ENCODE peak calls at places on chromosome 16, in eight cellular contexts. O is G401; J is NCI-H146; B is OCI-LY7; C is B cell; Z is effector memory CD4-positive, alpha-beta T cell; M is EL; H is fibroblast of lung. L is an unnamed sample.

GRCh38 chr16:49640606-49641005 is 215.3 kb downstream of the ZNF423 start:
- DNase-seq in B (no peak), Z (no peak), J (no peak), H (no peak), O (no peak), C (no peak), M (no peak), L (peak)

GRCh38 chr16:11310997-11311561 is 29.9 kb upstream of the PRM1 start:
- DNase-seq in C (peak), H (no peak), Z (no peak), J (no peak), M (no peak), O (no peak), B (peak), L (no peak)

GRCh38 chr16:70433456-70434103 is 5.3 kb downstream of the ST3GAL2 start:
- DNase-seq in J (no peak), O (no peak), M (peak), H (peak), C (no peak), B (peak), Z (no peak), L (peak)

GRCh38 chr16:77584205-77584859 is 138.0 kb upstream of the NUDT7 start:
- DNase-seq in Z (no peak), M (peak), J (peak), C (peak), B (peak), H (peak), O (peak), L (no peak)

GRCh38 chr16:28110074-28110473 is 46.6 kb upstream of the GSG1L start:
- DNase-seq in M (no peak), C (no peak), O (no peak), B (no peak), J (no peak), H (peak), Z (no peak), L (no peak)

GRCh38 chr16:75027520-75028300 is 28.9 kb downstream of the ZNRF1 start:
- DNase-seq in M (no peak), B (no peak), C (no peak), H (no peak), O (no peak), J (no peak), Z (no peak), L (no peak)

GRCh38 chr16:82585675-82586074 is 41.1 kb upstream of the CDH13 start:
- DNase-seq in J (no peak), H (no peak), Z (no peak), C (no peak), B (no peak), M (peak), O (no peak), L (no peak)

GRCh38 chr16:81457326-81458133 is 12.9 kb downstream of the CMIP start:
- DNase-seq in Z (no peak), O (no peak), B (no peak), H (peak), J (no peak), C (no peak), M (peak), L (no peak)

GRCh38 chr16:66298571-66299120 is 67.8 kb upstream of the CDH5 start:
- DNase-seq in Z (no peak), B (no peak), M (no peak), O (no peak), C (no peak), H (no peak), J (no peak), L (no peak)

GRCh38 chr16:67181346-67181745 is 2.4 kb downstream of the MATCAP1 start:
- DNase-seq in J (no peak), C (no peak), B (no peak), H (peak), O (peak), M (peak), Z (no peak), L (no peak)

GRCh38 chr16:55571191-55571897 is 4.9 kb downstream of the CAPNS2 start:
- DNase-seq in C (no peak), H (no peak), M (no peak), O (no peak), J (no peak), B (no peak), Z (no peak), L (no peak)

GRCh38 chr16:70474320-70475053 is 20.1 kb downstream of the FCSK start:
- DNase-seq in Z (no peak), O (no peak), C (no peak), J (no peak), M (no peak), H (no peak), B (no peak), L (no peak)

GRCh38 chr16:17836868-17837602 is 366.3 kb upstream of the XYLT1 start:
- DNase-seq in J (no peak), C (no peak), B (no peak), Z (no peak), O (no peak), M (peak), H (peak), L (no peak)

GRCh38 chr16:75108792-75109731 is 7.5 kb downstream of the LDHD start:
- DNase-seq in C (peak), J (no peak), M (peak), H (peak), Z (peak), O (peak), B (peak), L (peak)

GRCh38 chr16:79714440-79714839 is 113.9 kb upstream of the MAF start:
- DNase-seq in Z (no peak), J (no peak), H (peak), O (no peak), C (no peak), B (no peak), M (no peak), L (no peak)

GRCh38 chr16:50274771-50275415 is 8.5 kb downstream of the ADCY7 start:
- DNase-seq in O (no peak), H (no peak), B (peak), Z (no peak), C (no peak), M (no peak), J (no peak), L (no peak)

GRCh38 chr16:89565256-89565505 is 4.7 kb downstream of the RPL13 start:
- DNase-seq in C (no peak), M (no peak), J (no peak), Z (no peak), O (peak), B (no peak), H (no peak), L (no peak)

GRCh38 chr16:66289051-66289680 is 77.3 kb upstream of the CDH5 start:
- DNase-seq in B (no peak), J (no peak), Z (no peak), M (no peak), C (no peak), O (no peak), H (no peak), L (no peak)

GRCh38 chr16:22321340-22322001 is 24.3 kb downstream of the POLR3E start:
- DNase-seq in M (peak), Z (peak), B (peak), H (peak), C (peak), O (peak), J (peak), L (peak)

GRCh38 chr16:85555549-85556455 is 57.3 kb upstream of the GSE1 start:
- DNase-seq in O (peak), B (peak), H (no peak), J (peak), Z (no peak), C (peak), M (peak), L (peak)

GRCh38 chr16:8928467-8928957 is 35.2 kb downstream of the USP7 start:
- DNase-seq in C (no peak), B (no peak), H (peak), O (no peak), Z (no peak), J (no peak), M (no peak), L (no peak)

GRCh38 chr16:53509906-53510703 is 7.1 kb upstream of the AKTIP start:
- DNase-seq in O (peak), C (peak), Z (peak), B (peak), J (peak), H (peak), M (peak), L (peak)

GRCh38 chr16:56980792-56981724 is 8.3 kb upstream of the NLRC5 start:
- DNase-seq in H (no peak), C (no peak), O (no peak), B (peak), Z (no peak), J (no peak), M (no peak), L (no peak)

GRCh38 chr16:80142276-80142675 is 398.5 kb upstream of the DYNLRB2 start:
- DNase-seq in B (no peak), M (no peak), Z (no peak), H (no peak), C (no peak), J (no peak), O (no peak), L (no peak)

GRCh38 chr16:28984619-28985135 is at the start of gene LAT:
- DNase-seq in O (no peak), H (no peak), Z (peak), C (peak), M (no peak), B (peak), J (no peak), L (peak)

GRCh38 chr16:12236491-12237030 is 260.0 kb downstream of the SNX29 start:
- DNase-seq in Z (no peak), C (no peak), O (peak), B (peak), M (no peak), J (no peak), H (no peak), L (no peak)

GRCh38 chr16:72996291-72997062 is 51.5 kb downstream of the ZFHX3 start:
- DNase-seq in B (no peak), J (no peak), H (no peak), C (no peak), O (no peak), Z (no peak), M (no peak), L (no peak)

GRCh38 chr16:12874135-12874534 is 27.3 kb upstream of the SHISA9 start:
- DNase-seq in O (no peak), C (no peak), Z (no peak), B (no peak), H (no peak), J (no peak), M (peak), L (no peak)

GRCh38 chr16:80723091-80723490 is 81.3 kb downstream of the CDYL2 start:
- DNase-seq in O (no peak), B (no peak), Z (no peak), J (no peak), C (no peak), M (no peak), H (no peak), L (no peak)

GRCh38 chr16:2296662-2297505 is 29.0 kb upstream of the RNPS1 start:
- DNase-seq in O (peak), C (no peak), Z (no peak), J (peak), M (peak), H (peak), B (peak), L (no peak)

GRCh38 chr16:88715312-88716190 is 9.2 kb downstream of the CTU2 start:
- DNase-seq in B (no peak), H (peak), C (no peak), J (no peak), O (no peak), M (no peak), Z (no peak), L (no peak)

L was measured in left ventricle myocardium superior.